ENCODE peak calls at places on chromosomes 5 and 9, in six cellular contexts. T is heart right ventricle; J is breast epithelium; S is AG04450; M is IMR-90; H is effector memory CD4-positive, alpha-beta T cell. L is an unnamed sample.
A peak's percentile ranks its signal among the peaks of the same experiment; 100 is the strongest.

GRCh38 chr5:157059891-157060290 is 975 bp upstream of the HAVCR1 start:
- DNase-seq in J (no peak), T (no peak), S (no peak), H (no peak), M (no peak), L (no peak)

GRCh38 chr5:120748474-120748873 is 284.4 kb downstream of the PRR16 start:
- DNase-seq in M (no peak), S (no peak), T (no peak), H (no peak), J (no peak), L (no peak)

GRCh38 chr9:109297899-109298298 is 23.0 kb downstream of the EPB41L4B start:
- DNase-seq in S (no peak), J (no peak), M (peak; percentile 66), T (no peak), H (no peak), L (no peak)

GRCh38 chr9:135992486-135993408 is 31.6 kb upstream of the UBAC1 start:
- DNase-seq in S (peak; percentile 65), H (no peak), J (peak; percentile 34), M (peak; percentile 84), T (peak; percentile 91), L (peak; percentile 91)

GRCh38 chr5:137737349-137738256 is 1.7 kb upstream of the KLHL3 start:
- DNase-seq in J (no peak), T (peak; percentile 78), S (no peak), M (peak; percentile 74), H (peak; percentile 27), L (peak; percentile 78)

GRCh38 chr9:130942084-130942483 is 3.0 kb upstream of the FIBCD1 start:
- DNase-seq in S (no peak), T (no peak), H (no peak), M (no peak), J (no peak), L (no peak)

GRCh38 chr9:123834907-123835562 is 94.9 kb downstream of the DENND1A start:
- DNase-seq in H (no peak), J (no peak), M (peak; percentile 29), T (peak; percentile 8), S (no peak), L (no peak)

GRCh38 chr9:136630662-136630992 is 32.1 kb upstream of the EGFL7 start:
- DNase-seq in T (no peak), M (no peak), J (no peak), H (no peak), S (no peak), L (no peak)

GRCh38 chr5:354581-355378 is 33.3 kb downstream of the AHRR start:
- DNase-seq in T (peak; percentile 1), S (no peak), J (peak; percentile 7), M (no peak), H (no peak), L (peak; percentile 18)

GRCh38 chr5:115813719-115814118 is 2.7 kb downstream of the CDO1 start:
- DNase-seq in T (no peak), M (no peak), S (no peak), H (no peak), J (no peak), L (no peak)

GRCh38 chr5:9467199-9468069 is 78.4 kb downstream of the SEMA5A start:
- DNase-seq in T (no peak), H (no peak), J (peak; percentile 86), M (no peak), S (no peak), L (no peak)

GRCh38 chr9:93298498-93299417 is 114.8 kb downstream of the WNK2 start:
- DNase-seq in S (no peak), J (no peak), H (no peak), T (no peak), M (no peak), L (peak; percentile 51)

DNA sequence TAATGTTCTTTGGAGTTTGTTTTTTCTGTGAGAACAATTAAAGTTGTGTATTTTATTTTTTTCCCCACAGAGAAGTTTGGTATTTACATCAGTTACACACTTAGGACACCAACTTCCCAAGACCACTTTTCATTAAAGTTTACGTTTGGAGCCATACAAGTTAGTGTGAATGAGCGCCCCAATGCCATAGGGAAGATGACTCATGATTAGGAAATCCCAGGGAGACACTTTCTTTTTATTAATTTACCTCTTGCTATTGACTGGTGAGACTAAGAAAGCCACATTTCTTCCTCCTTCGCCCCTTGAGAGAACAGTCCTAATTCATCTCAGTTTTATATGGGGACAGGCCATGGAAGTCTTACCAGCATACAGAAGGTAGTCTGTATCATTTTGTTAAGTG is 57.1 kb downstream of the EDIL3 start:
- DNase-seq in M (no peak), H (no peak), T (no peak), S (no peak), J (no peak), L (no peak)
- H3K27ac ChIP-seq in M (no peak overlapping the region), H (no peak overlapping the region), T (no peak overlapping the region), S (no peak overlapping the region), J (no peak overlapping the region), L (no peak overlapping the region)

DNA sequence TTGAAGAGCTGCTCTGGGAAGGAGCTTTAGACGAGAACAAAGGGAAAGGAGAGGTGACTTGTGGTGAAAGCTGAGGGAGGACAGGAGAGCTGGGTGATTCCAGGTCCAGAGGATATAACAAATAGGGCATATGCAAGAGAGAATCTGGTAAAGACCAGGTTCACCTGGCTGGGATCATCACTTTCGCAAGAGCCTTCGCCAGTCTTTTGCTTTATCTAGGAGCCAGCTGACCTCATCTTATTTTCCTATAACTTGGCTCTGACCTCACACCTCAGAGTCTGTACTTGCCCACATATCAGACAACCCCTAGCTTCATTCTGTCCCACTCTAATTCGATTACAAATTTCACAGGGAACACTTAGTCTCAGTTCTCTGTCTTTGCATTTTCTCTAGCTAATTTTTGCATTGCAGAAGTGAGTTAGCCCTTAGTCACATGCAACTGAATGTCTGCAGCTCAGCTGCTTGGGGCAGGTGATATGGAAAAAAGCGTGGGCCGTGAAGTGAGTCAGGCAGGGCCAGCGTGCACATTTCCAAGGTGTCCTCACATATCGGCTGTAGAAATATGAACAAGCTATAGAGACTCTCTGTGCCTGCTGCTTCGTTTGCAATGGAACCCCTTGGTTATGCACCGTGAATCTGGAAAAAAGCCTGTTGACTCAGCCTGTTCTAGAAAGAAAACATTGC is 7.4 kb upstream of the ZNF474 start:
- DNase-seq in M (peak; percentile 57), S (no peak), T (no peak), J (no peak), H (no peak), L (no peak)
- H3K27ac ChIP-seq in M (no peak overlapping the region), S (no peak overlapping the region), T (no peak overlapping the region), J (no peak overlapping the region), H (no peak overlapping the region), L (no peak overlapping the region)

GRCh38 chr9:16461851-16462250 is 408.6 kb downstream of the BNC2 start:
- DNase-seq in H (no peak), T (no peak), J (no peak), S (no peak), M (no peak), L (no peak)
- H3K27ac ChIP-seq in H (no peak overlapping the region), T (no peak overlapping the region), J (no peak overlapping the region), S (no peak overlapping the region), M (no peak overlapping the region), L (no peak overlapping the region)

GRCh38 chr9:132878695-132879064 is at the start of gene SPACA9:
- DNase-seq in S (no peak), M (peak; percentile 11), J (peak; percentile 54), H (peak; percentile 3), T (peak; percentile 70), L (peak; percentile 73)
- H3K27ac ChIP-seq in S (peak within 1 kb of the TSS; percentile 11), M (peak within 1 kb of the TSS; percentile 81), J (peak within 1 kb of the TSS; percentile 91), H (peak within 1 kb of the TSS; percentile 68), T (peak within 1 kb of the TSS; percentile 24), L (peak within 1 kb of the TSS; percentile 85)

GRCh38 chr9:81823672-81824554 is 104.3 kb upstream of the SPATA31D4 start:
- DNase-seq in M (no peak), J (no peak), T (no peak), H (no peak), S (no peak), L (no peak)

GRCh38 chr9:81819859-81820546 is 108.2 kb upstream of the SPATA31D4 start:
- DNase-seq in S (no peak), J (no peak), T (no peak), M (peak; percentile 35), H (no peak), L (no peak)

GRCh38 chr9:81824802-81825770 is 103.1 kb upstream of the SPATA31D4 start:
- DNase-seq in J (no peak), T (no peak), S (no peak), M (no peak), H (no peak), L (no peak)

GRCh38 chr9:81822263-81822865 is 105.9 kb upstream of the SPATA31D4 start:
- DNase-seq in M (no peak), J (no peak), H (no peak), T (no peak), S (no peak), L (no peak)

GRCh38 chr9:81822967-81823366 is 105.3 kb upstream of the SPATA31D4 start:
- DNase-seq in H (no peak), S (no peak), J (no peak), M (no peak), T (no peak), L (no peak)
- H3K27ac ChIP-seq in H (no peak overlapping the region), S (no peak overlapping the region), J (no peak overlapping the region), M (no peak overlapping the region), T (no peak overlapping the region), L (no peak overlapping the region)

GRCh38 chr9:13239208-13239607 is 40.3 kb downstream of the MPDZ start:
- DNase-seq in H (no peak), S (no peak), T (no peak), M (no peak), J (no peak), L (no peak)

GRCh38 chr9:13241283-13241682 is 38.2 kb downstream of the MPDZ start:
- DNase-seq in T (no peak), S (no peak), H (no peak), J (no peak), M (no peak), L (no peak)

GRCh38 chr9:13244190-13244589 is 35.3 kb downstream of the MPDZ start:
- DNase-seq in H (no peak), J (no peak), T (no peak), M (no peak), S (no peak), L (no peak)
- H3K27ac ChIP-seq in H (no peak overlapping the region), J (no peak overlapping the region), T (no peak overlapping the region), M (no peak overlapping the region), S (no peak overlapping the region), L (no peak overlapping the region)

L was measured in right atrium auricular region.